ENCODE peak calls at places on chromosome 22, in four cellular contexts. V, P, B and O are unnamed samples.

GRCh38 chr22:19766235-19766505 is 5.6 kb downstream of the TBX1 start:
- DNase-seq in P (no peak), B (no peak), V (peak), O (no peak)

GRCh38 chr22:46108564-46109473 is 41.5 kb upstream of the PPARA start:
- DNase-seq in P (no peak), V (peak), B (no peak), O (peak)

GRCh38 chr22:44494497-44494896 is 3.5 kb downstream of the RTL6 start:
- DNase-seq in V (no peak), P (no peak), B (no peak), O (no peak)

GRCh38 chr22:41620646-41621098 is at the start of gene DESI1:
- DNase-seq in B (no peak), V (peak), P (no peak), O (no peak)

GRCh38 chr22:49735411-49736311 is 92.0 kb downstream of the BRD1 start:
- DNase-seq in V (no peak), B (no peak), P (peak), O (peak)

GRCh38 chr22:44329179-44329796 is 16.5 kb upstream of the SHISAL1 start:
- DNase-seq in V (no peak), P (peak), B (no peak), O (no peak)

GRCh38 chr22:20479612-20480196 is 15.9 kb downstream of the KLHL22 start:
- DNase-seq in B (no peak), V (no peak), P (no peak), O (no peak)

GRCh38 chr22:46047841-46048595 is 71.1 kb upstream of the WNT7B start:
- DNase-seq in B (no peak), P (no peak), V (no peak), O (no peak)

GRCh38 chr22:23832226-23833016 is 6.4 kb downstream of the DERL3 start:
- DNase-seq in V (no peak), B (no peak), P (no peak), O (no peak)

GRCh38 chr22:28594784-28595324 is 84.8 kb downstream of the TTC28 start:
- DNase-seq in V (peak), B (no peak), P (no peak), O (peak)

GRCh38 chr22:45934168-45934564 is 42.8 kb downstream of the WNT7B start:
- DNase-seq in P (no peak), V (no peak), B (no peak), O (no peak)

GRCh38 chr22:27388090-27388600 is 413.4 kb downstream of the MN1 start:
- DNase-seq in B (no peak), P (no peak), V (no peak), O (no peak)

GRCh38 chr22:24699861-24700260 is 74.7 kb downstream of the PIWIL3 start:
- DNase-seq in V (no peak), B (no peak), P (no peak), O (no peak)

GRCh38 chr22:37676691-37677627 is 1.5 kb downstream of the LGALS1 start:
- DNase-seq in P (peak), V (peak), B (peak), O (peak)

GRCh38 chr22:31327786-31328544 is 18.2 kb downstream of the PATZ1 start:
- DNase-seq in P (no peak), V (no peak), B (no peak), O (no peak)

GRCh38 chr22:43236401-43237166 is 49.6 kb upstream of the TTLL12 start:
- DNase-seq in P (no peak), B (no peak), V (no peak), O (no peak)

GRCh38 chr22:49768511-49768910 is 59.2 kb downstream of the BRD1 start:
- DNase-seq in B (no peak), V (no peak), P (no peak), O (peak)

GRCh38 chr22:48316876-48317250 is 1510.8 kb downstream of the BRD1 start:
- DNase-seq in V (no peak), P (no peak), B (no peak), O (no peak)

GRCh38 chr22:22825213-22825593 is 62.4 kb upstream of the IGLL5 start:
- DNase-seq in V (no peak), P (no peak), B (no peak), O (no peak)

GRCh38 chr22:39527481-39527961 is 5.0 kb downstream of the RPS19BP1 start:
- DNase-seq in P (no peak), B (no peak), V (peak), O (no peak)

GRCh38 chr22:50200333-50201190 is at the start of gene SELENOO:
- DNase-seq in V (peak), P (peak), B (peak), O (peak)

GRCh38 chr22:24289781-24290181 is 19.1 kb downstream of the SPECC1L start:
- DNase-seq in B (no peak), V (no peak), P (no peak), O (no peak)

GRCh38 chr22:47107431-47107830 is 345.0 kb downstream of the TBC1D22A start:
- DNase-seq in V (no peak), B (no peak), P (no peak), O (no peak)

GRCh38 chr22:38766076-38766777 is 10.4 kb upstream of the SUN2 start:
- DNase-seq in V (peak), P (peak), B (peak), O (peak)

GRCh38 chr22:49760630-49761571 is 66.8 kb downstream of the BRD1 start:
- DNase-seq in V (no peak), P (peak), B (no peak), O (no peak)

GRCh38 chr22:44628273-44628672 is 73.7 kb upstream of the PRR5 start:
- DNase-seq in B (no peak), P (no peak), V (no peak), O (no peak)

GRCh38 chr22:45290410-45290936 is 5.7 kb downstream of the UPK3A start:
- DNase-seq in V (peak), P (no peak), B (no peak), O (peak)

GRCh38 chr22:49972163-49973017 is 11.8 kb downstream of the PIM3 start:
- DNase-seq in P (no peak), V (no peak), B (no peak), O (peak)

GRCh38 chr22:40153186-40153585 is 24.5 kb upstream of the TNRC6B start:
- DNase-seq in P (no peak), B (no peak), V (peak), O (no peak)